ENCODE peak calls at places on chromosomes 11 and 22, in seven cellular contexts. One of them, this sample, is unnamed.

GRCh38 chr11:65066805-65067291 is 8.5 kb upstream of the NAALADL1 start:
- DNase-seq in hepatocyte: no peak
- DNase-seq in lower lobe of right lung: no peak
- DNase-seq in A549: no peak
- DNase-seq in GM12878: no peak
- DNase-seq in heart left ventricle: no peak
- DNase-seq in HAP-1: no peak
- DNase-seq in this sample: no peak

GRCh38 chr11:115585361-115586024 is 81.3 kb upstream of the CADM1 start:
- DNase-seq in hepatocyte: no peak
- DNase-seq in A549: no peak
- DNase-seq in GM12878: peak; percentile 83
- DNase-seq in lower lobe of right lung: no peak
- DNase-seq in HAP-1: no peak
- DNase-seq in heart left ventricle: no peak
- DNase-seq in this sample: no peak

GRCh38 chr11:88631497-88631896 is 294.0 kb upstream of the CTSC start:
- DNase-seq in hepatocyte: peak; percentile 12
- DNase-seq in HAP-1: no peak
- DNase-seq in A549: no peak
- DNase-seq in lower lobe of right lung: no peak
- DNase-seq in GM12878: no peak
- DNase-seq in heart left ventricle: no peak
- DNase-seq in this sample: no peak

GRCh38 chr11:108890482-108891092 is 225.7 kb downstream of the DDX10 start:
- DNase-seq in GM12878: no peak
- DNase-seq in lower lobe of right lung: no peak
- DNase-seq in hepatocyte: no peak
- DNase-seq in HAP-1: no peak
- DNase-seq in A549: no peak
- DNase-seq in heart left ventricle: no peak
- DNase-seq in this sample: no peak

GRCh38 chr11:42205518-42205917 is 746.1 kb upstream of the LRRC4C start:
- DNase-seq in A549: no peak
- DNase-seq in hepatocyte: peak; percentile 59
- DNase-seq in HAP-1: no peak
- DNase-seq in lower lobe of right lung: no peak
- DNase-seq in heart left ventricle: no peak
- DNase-seq in GM12878: no peak
- DNase-seq in this sample: no peak

GRCh38 chr11:133386262-133386661 is 146.0 kb downstream of the OPCML start:
- DNase-seq in heart left ventricle: no peak
- DNase-seq in GM12878: no peak
- DNase-seq in lower lobe of right lung: no peak
- DNase-seq in A549: no peak
- DNase-seq in HAP-1: no peak
- DNase-seq in hepatocyte: no peak
- DNase-seq in this sample: no peak

GRCh38 chr22:33539902-33540751 is 380.1 kb downstream of the LARGE1 start:
- DNase-seq in HAP-1: no peak
- DNase-seq in GM12878: no peak
- DNase-seq in lower lobe of right lung: peak; percentile 69
- DNase-seq in hepatocyte: peak; percentile 59
- DNase-seq in A549: peak; percentile 58
- DNase-seq in heart left ventricle: peak; percentile 47
- DNase-seq in this sample: peak; percentile 77

GRCh38 chr22:31603081-31603525 is 58.9 kb downstream of the PISD start:
- DNase-seq in HAP-1: no peak
- DNase-seq in A549: no peak
- DNase-seq in lower lobe of right lung: no peak
- DNase-seq in GM12878: no peak
- DNase-seq in hepatocyte: no peak
- DNase-seq in heart left ventricle: no peak
- DNase-seq in this sample: no peak

GRCh38 chr11:34314176-34314575 is 43.6 kb downstream of the ABTB2 start:
- DNase-seq in GM12878: no peak
- DNase-seq in heart left ventricle: no peak
- DNase-seq in HAP-1: no peak
- DNase-seq in hepatocyte: no peak
- DNase-seq in lower lobe of right lung: no peak
- DNase-seq in A549: no peak
- DNase-seq in this sample: no peak

GRCh38 chr11:100903284-100903683 is 216.2 kb downstream of the ARHGAP42 start:
- DNase-seq in lower lobe of right lung: no peak
- DNase-seq in HAP-1: no peak
- DNase-seq in heart left ventricle: no peak
- DNase-seq in hepatocyte: no peak
- DNase-seq in GM12878: no peak
- DNase-seq in A549: no peak
- DNase-seq in this sample: no peak

GRCh38 chr22:26215766-26216165 is 46.5 kb downstream of the SEZ6L start:
- DNase-seq in heart left ventricle: no peak
- DNase-seq in A549: no peak
- DNase-seq in lower lobe of right lung: no peak
- DNase-seq in GM12878: no peak
- DNase-seq in hepatocyte: no peak
- DNase-seq in HAP-1: no peak
- DNase-seq in this sample: no peak

GRCh38 chr11:90757851-90758494 is 535.1 kb upstream of the CHORDC1 start:
- DNase-seq in A549: no peak
- DNase-seq in hepatocyte: no peak
- DNase-seq in HAP-1: no peak
- DNase-seq in GM12878: no peak
- DNase-seq in heart left ventricle: no peak
- DNase-seq in lower lobe of right lung: no peak
- DNase-seq in this sample: no peak

GRCh38 chr22:20998411-20999336 is 3.2 kb downstream of the THAP7 start:
- DNase-seq in HAP-1: no peak
- DNase-seq in hepatocyte: no peak
- DNase-seq in heart left ventricle: no peak
- DNase-seq in GM12878: no peak
- DNase-seq in lower lobe of right lung: no peak
- DNase-seq in A549: no peak
- DNase-seq in this sample: no peak

GRCh38 chr11:64751136-64751535 is 7.2 kb upstream of the RASGRP2 start:
- DNase-seq in hepatocyte: no peak
- DNase-seq in heart left ventricle: no peak
- DNase-seq in A549: no peak
- DNase-seq in GM12878: no peak
- DNase-seq in lower lobe of right lung: no peak
- DNase-seq in HAP-1: no peak
- DNase-seq in this sample: peak; percentile 34

GRCh38 chr11:27820249-27820648 is 120.0 kb upstream of the BDNF start:
- DNase-seq in A549: no peak
- DNase-seq in heart left ventricle: no peak
- DNase-seq in GM12878: no peak
- DNase-seq in lower lobe of right lung: no peak
- DNase-seq in HAP-1: no peak
- DNase-seq in hepatocyte: no peak
- DNase-seq in this sample: no peak

GRCh38 chr11:63609536-63609935 is 4.7 kb downstream of the PLAAT3 start:
- DNase-seq in A549: no peak
- DNase-seq in heart left ventricle: peak; percentile 48
- DNase-seq in lower lobe of right lung: no peak
- DNase-seq in HAP-1: no peak
- DNase-seq in hepatocyte: no peak
- DNase-seq in GM12878: no peak
- DNase-seq in this sample: no peak

GRCh38 chr22:19974935-19975706 is 33.5 kb upstream of the TXNRD2 start:
- DNase-seq in HAP-1: no peak
- DNase-seq in hepatocyte: no peak
- DNase-seq in heart left ventricle: no peak
- DNase-seq in A549: no peak
- DNase-seq in GM12878: no peak
- DNase-seq in lower lobe of right lung: no peak
- DNase-seq in this sample: no peak

GRCh38 chr11:131691558-131692041 is 321.2 kb downstream of the NTM start:
- DNase-seq in hepatocyte: peak; percentile 71
- DNase-seq in lower lobe of right lung: no peak
- DNase-seq in GM12878: no peak
- DNase-seq in A549: no peak
- DNase-seq in heart left ventricle: no peak
- DNase-seq in HAP-1: peak; percentile 54
- DNase-seq in this sample: no peak

GRCh38 chr22:27748355-27749168 is 53.0 kb downstream of the MN1 start:
- DNase-seq in hepatocyte: peak; percentile 29
- DNase-seq in lower lobe of right lung: no peak
- DNase-seq in HAP-1: no peak
- DNase-seq in heart left ventricle: no peak
- DNase-seq in GM12878: no peak
- DNase-seq in A549: no peak
- DNase-seq in this sample: peak; percentile 12

GRCh38 chr22:49845666-49846459 is 7.8 kb upstream of the ZBED4 start:
- DNase-seq in HAP-1: no peak
- DNase-seq in heart left ventricle: no peak
- DNase-seq in lower lobe of right lung: no peak
- DNase-seq in GM12878: no peak
- DNase-seq in A549: no peak
- DNase-seq in hepatocyte: no peak
- DNase-seq in this sample: peak; percentile 27

DNA sequence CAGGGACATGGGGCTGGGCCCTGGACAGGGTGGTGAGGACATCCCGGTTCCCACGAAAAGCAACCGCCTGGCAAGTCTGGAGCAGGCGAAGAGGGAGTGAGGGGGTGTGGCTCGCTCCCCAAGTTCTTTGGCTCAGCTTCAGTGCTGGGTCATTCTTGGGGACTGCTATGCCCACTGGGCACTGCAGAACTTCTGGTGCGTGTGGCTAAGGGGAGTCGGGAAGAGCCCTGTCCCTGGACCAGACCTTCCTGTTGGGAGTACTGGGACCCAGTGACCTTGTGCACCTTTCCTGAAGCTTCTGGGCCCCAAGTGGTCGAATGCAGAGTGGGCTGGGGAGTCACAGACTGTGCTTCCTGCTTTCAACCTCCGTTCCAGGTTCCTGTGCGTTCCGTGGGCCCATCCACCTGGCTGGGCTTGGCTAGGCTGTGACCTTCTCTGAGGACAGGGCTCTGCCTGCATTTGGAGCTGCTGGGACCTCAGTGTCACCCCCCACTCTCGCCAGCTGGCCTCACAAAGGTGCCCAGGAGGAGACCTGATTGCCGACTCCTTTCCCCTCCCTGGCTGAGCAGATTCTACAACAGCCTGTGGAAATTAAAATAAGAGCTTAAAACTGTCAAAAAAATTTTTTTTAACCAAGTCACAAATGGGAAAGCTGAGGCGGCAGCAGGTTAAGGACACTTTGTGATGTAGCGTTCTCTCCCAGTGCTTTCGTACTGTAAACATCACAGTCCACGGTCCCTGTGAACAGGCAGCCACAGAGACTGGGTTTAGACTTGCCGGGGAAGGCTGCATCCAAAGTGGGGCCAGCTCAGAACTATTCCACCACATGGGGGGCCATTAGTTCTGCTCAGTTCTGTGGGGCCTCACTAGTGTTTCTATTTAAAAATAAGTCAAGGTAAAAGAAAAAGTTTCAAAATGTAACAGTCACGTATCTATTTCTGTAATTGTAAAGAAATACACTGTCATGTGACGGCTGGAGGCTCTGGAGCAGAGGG is 63.8 kb upstream of the WNT7B start:
- DNase-seq in A549: no peak
- DNase-seq in hepatocyte: no peak
- DNase-seq in heart left ventricle: peak; percentile 17
- DNase-seq in GM12878: no peak
- DNase-seq in HAP-1: peak; percentile 21
- DNase-seq in lower lobe of right lung: peak; percentile 26
- DNase-seq in this sample: peak; percentile 47
- H3K4me1 ChIP-seq in A549: peaks cover 9% of the 10 kb centered on the region
- H3K4me1 ChIP-seq in hepatocyte: peaks cover 12% of the 10 kb centered on the region
- H3K4me1 ChIP-seq in heart left ventricle: peaks cover 40% of the 10 kb centered on the region
- H3K4me1 ChIP-seq in GM12878: peaks cover 9% of the 10 kb centered on the region
- H3K4me1 ChIP-seq in HAP-1: peaks cover 73% of the 10 kb centered on the region
- H3K4me1 ChIP-seq in lower lobe of right lung: peaks cover 42% of the 10 kb centered on the region
- H3K4me1 ChIP-seq in this sample: peaks cover 42% of the 10 kb centered on the region

GRCh38 chr11:122195790-122196189 is 79.8 kb upstream of the BLID start:
- DNase-seq in heart left ventricle: no peak
- DNase-seq in lower lobe of right lung: no peak
- DNase-seq in HAP-1: no peak
- DNase-seq in hepatocyte: no peak
- DNase-seq in A549: no peak
- DNase-seq in GM12878: no peak
- DNase-seq in this sample: no peak
- H3K4me1 ChIP-seq in heart left ventricle: peaks cover 12% of the 10 kb centered on the region
- H3K4me1 ChIP-seq in lower lobe of right lung: peaks cover 3% of the 10 kb centered on the region
- H3K4me1 ChIP-seq in HAP-1: no peaks in the 10 kb centered on the region
- H3K4me1 ChIP-seq in hepatocyte: no peaks in the 10 kb centered on the region
- H3K4me1 ChIP-seq in A549: peaks cover 74% of the 10 kb centered on the region
- H3K4me1 ChIP-seq in GM12878: no peaks in the 10 kb centered on the region
- H3K4me1 ChIP-seq in this sample: no peaks in the 10 kb centered on the region

GRCh38 chr11:68840661-68841653 is 759 bp downstream of the CPT1A start:
- DNase-seq in heart left ventricle: peak; percentile 57
- DNase-seq in hepatocyte: peak; percentile 69
- DNase-seq in lower lobe of right lung: peak; percentile 77
- DNase-seq in GM12878: no peak
- DNase-seq in A549: no peak
- DNase-seq in HAP-1: peak; percentile 58
- DNase-seq in this sample: peak; percentile 85
- H3K4me1 ChIP-seq in heart left ventricle: peaks cover 63% of the 10 kb centered on the region
- H3K4me1 ChIP-seq in hepatocyte: peaks cover 44% of the 10 kb centered on the region
- H3K4me1 ChIP-seq in lower lobe of right lung: peaks cover 68% of the 10 kb centered on the region
- H3K4me1 ChIP-seq in GM12878: peaks cover 33% of the 10 kb centered on the region
- H3K4me1 ChIP-seq in A549: peaks cover 28% of the 10 kb centered on the region
- H3K4me1 ChIP-seq in HAP-1: peaks cover 33% of the 10 kb centered on the region
- H3K4me1 ChIP-seq in this sample: peaks cover 59% of the 10 kb centered on the region

DNA sequence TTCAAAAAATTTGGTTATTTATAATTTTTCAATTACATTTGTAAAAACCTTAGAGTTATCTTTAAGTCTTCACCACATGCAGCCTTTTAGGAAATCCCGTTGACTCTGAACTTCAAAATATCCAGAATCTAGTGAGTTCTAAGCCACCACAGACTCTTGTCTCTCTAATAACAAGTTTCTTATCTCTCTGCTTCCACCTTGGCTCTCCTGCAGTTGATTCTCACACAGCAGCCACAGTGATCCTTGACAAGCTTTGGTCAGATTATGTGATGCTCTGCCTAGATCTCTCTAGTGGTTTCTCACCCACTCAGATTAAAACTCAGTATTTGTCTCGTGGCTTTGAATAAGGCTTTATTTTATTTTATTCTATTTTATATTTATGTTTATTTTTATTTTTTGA is 8.6 kb downstream of the HSD17B12 start:
- DNase-seq in heart left ventricle: no peak
- DNase-seq in A549: no peak
- DNase-seq in GM12878: no peak
- DNase-seq in HAP-1: no peak
- DNase-seq in hepatocyte: no peak
- DNase-seq in lower lobe of right lung: no peak
- DNase-seq in this sample: no peak
- H3K4me1 ChIP-seq in heart left ventricle: peaks cover 47% of the 10 kb centered on the region
- H3K4me1 ChIP-seq in A549: peaks cover 4% of the 10 kb centered on the region
- H3K4me1 ChIP-seq in GM12878: peaks cover 6% of the 10 kb centered on the region
- H3K4me1 ChIP-seq in HAP-1: peaks cover 30% of the 10 kb centered on the region
- H3K4me1 ChIP-seq in hepatocyte: no peaks in the 10 kb centered on the region
- H3K4me1 ChIP-seq in lower lobe of right lung: peaks cover 50% of the 10 kb centered on the region
- H3K4me1 ChIP-seq in this sample: peaks cover 36% of the 10 kb centered on the region

DNA sequence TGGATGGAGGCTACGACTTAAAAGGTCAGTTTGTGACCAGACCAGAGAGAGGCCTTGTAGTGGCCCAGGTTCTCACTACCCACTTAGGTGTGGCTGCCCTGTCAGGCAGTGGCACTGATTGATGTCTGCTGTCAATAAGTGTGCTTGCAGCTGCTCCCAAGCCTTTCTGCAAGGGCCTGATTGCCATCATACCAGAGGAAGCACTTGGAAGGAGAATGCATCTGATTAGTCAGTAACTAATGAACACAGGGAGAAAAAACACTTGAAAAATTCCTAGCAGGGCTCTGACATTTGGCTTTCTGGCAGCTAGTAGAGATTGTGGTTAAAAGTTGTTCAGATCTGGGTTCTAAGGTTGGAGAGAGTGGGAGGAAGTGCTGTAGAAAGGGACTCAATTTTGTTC is 107.5 kb downstream of the NAV2 start:
- DNase-seq in A549: no peak
- DNase-seq in GM12878: no peak
- DNase-seq in hepatocyte: no peak
- DNase-seq in HAP-1: no peak
- DNase-seq in lower lobe of right lung: peak; percentile 55
- DNase-seq in heart left ventricle: no peak
- DNase-seq in this sample: peak; percentile 67
- H3K4me1 ChIP-seq in A549: no peaks in the 10 kb centered on the region
- H3K4me1 ChIP-seq in GM12878: no peaks in the 10 kb centered on the region
- H3K4me1 ChIP-seq in hepatocyte: peaks cover 4% of the 10 kb centered on the region
- H3K4me1 ChIP-seq in HAP-1: no peaks in the 10 kb centered on the region
- H3K4me1 ChIP-seq in lower lobe of right lung: peaks cover 34% of the 10 kb centered on the region
- H3K4me1 ChIP-seq in heart left ventricle: peaks cover 20% of the 10 kb centered on the region
- H3K4me1 ChIP-seq in this sample: peaks cover 27% of the 10 kb centered on the region

This sample was measured in upper lobe of right lung.